ENCODE peak calls at places on chromosomes 2 and 18, in six cellular contexts. Y is breast epithelium, K is caudate nucleus, Z is substantia nigra, F is left lung, R is hepatocyte. W is an unnamed sample.

GRCh38 chr2:28465148-28465885 is 30.5 kb upstream of the PLB1 start:
- DNase-seq in Y (no peak), K (no peak), Z (no peak), F (no peak), R (no peak), W (no peak)

GRCh38 chr2:181407171-181407570 is 50.0 kb upstream of the ITGA4 start:
- DNase-seq in Y (no peak), K (no peak), Z (no peak), F (no peak), R (no peak), W (no peak)

GRCh38 chr2:105517814-105518705 is 119.2 kb upstream of the FHL2 start:
- DNase-seq in Y (peak), K (peak), Z (peak), F (peak), R (no peak), W (peak)

GRCh38 chr2:75870133-75870532 is 159.4 kb upstream of the GCFC2 start:
- DNase-seq in Y (no peak), K (no peak), Z (no peak), F (no peak), R (no peak), W (no peak)

GRCh38 chr2:20539133-20539719 is 92.4 kb downstream of the RHOB start:
- DNase-seq in Y (no peak), K (no peak), Z (no peak), F (no peak), R (peak), W (no peak)

GRCh38 chr18:70493461-70493860 is 204.6 kb downstream of the SOCS6 start:
- DNase-seq in Y (no peak), K (no peak), Z (no peak), F (no peak), R (no peak), W (no peak)

GRCh38 chr18:304887-305529 is 37.2 kb upstream of the THOC1 start:
- DNase-seq in Y (no peak), K (no peak), Z (no peak), F (no peak), R (no peak), W (no peak)

GRCh38 chr2:112881217-112882000 is 29.6 kb upstream of the IL37 start:
- DNase-seq in Y (no peak), K (peak), Z (no peak), F (peak), R (no peak), W (peak)

GRCh38 chr2:72579595-72580180 is 246.1 kb downstream of the EXOC6B start:
- DNase-seq in Y (no peak), K (no peak), Z (no peak), F (no peak), R (peak), W (no peak)

GRCh38 chr2:240711701-240712100 is 20.0 kb downstream of the AQP12A start:
- DNase-seq in Y (no peak), K (no peak), Z (no peak), F (no peak), R (no peak), W (no peak)

GRCh38 chr2:30334738-30335426 is 103.5 kb downstream of the LBH start:
- DNase-seq in Y (no peak), K (no peak), Z (no peak), F (no peak), R (no peak), W (no peak)

GRCh38 chr2:40244251-40245010 is 207.5 kb downstream of the SLC8A1 start:
- DNase-seq in Y (no peak), K (peak), Z (peak), F (peak), R (peak), W (peak)
- H3K27ac ChIP-seq in Y (no peak), K (peak), Z (no peak), F (no peak), R (no peak), W (no peak)

DNA sequence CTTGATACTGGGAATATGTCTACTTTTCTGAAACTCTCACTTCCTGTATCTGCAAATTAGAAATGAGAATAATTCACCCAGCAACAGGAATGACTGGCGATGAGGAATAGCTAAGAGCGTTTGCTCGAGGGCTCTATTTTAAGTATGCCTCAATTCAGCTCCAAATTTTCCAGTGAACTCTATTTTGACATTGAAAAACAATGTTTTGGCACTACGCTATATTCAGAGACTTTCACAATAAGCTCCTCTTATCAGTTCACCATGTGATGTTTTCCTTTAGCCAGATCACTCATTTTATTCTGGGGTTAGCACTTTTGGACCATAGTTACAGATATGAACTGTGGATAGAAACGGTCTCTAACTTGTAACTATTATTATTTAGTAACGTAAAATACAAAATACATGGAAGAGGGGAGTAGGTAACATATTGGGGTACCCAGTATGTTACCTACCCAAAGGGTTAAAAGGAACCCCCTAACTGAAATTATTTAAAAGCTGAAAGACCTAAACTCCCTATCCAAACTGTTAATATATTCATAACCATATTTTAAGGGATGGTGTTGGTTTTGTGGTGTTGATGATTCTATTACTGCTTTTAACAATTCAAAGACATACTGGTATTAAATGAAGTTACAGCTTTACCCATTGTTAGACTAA is 28.1 kb downstream of the SLC40A1 start:
- DNase-seq in Y (no peak), K (no peak), Z (no peak), F (no peak), R (peak), W (no peak)
- H3K27ac ChIP-seq in Y (peak), K (peak), Z (no peak), F (no peak), R (peak), W (peak)

GRCh38 chr2:226270279-226270678 is 529.3 kb downstream of the IRS1 start:
- DNase-seq in Y (no peak), K (no peak), Z (no peak), F (no peak), R (no peak), W (no peak)

GRCh38 chr2:226273440-226273839 is 526.2 kb downstream of the IRS1 start:
- DNase-seq in Y (no peak), K (no peak), Z (no peak), F (no peak), R (no peak), W (no peak)

GRCh38 chr2:226272435-226272834 is 527.2 kb downstream of the IRS1 start:
- DNase-seq in Y (no peak), K (no peak), Z (no peak), F (no peak), R (no peak), W (no peak)

DNA sequence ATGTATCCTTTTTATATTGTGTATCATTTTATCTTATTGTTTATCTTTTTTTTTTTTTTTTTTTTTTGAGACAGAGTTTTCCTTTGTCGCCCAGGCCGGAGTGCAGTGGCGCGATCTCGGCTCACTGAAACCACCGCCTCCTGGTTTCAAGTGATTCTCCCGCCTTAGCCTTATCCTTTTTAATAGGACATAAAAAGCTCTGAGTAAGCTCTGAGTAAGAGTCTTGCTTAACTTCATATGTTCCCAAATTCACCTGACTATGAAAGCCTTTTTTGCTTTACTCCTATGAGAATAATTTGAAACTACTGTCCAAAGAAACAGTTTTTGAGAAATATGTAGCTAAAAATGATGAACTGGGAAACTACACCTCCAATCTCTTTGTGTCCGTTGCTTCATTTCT is 525.5 kb downstream of the IRS1 start:
- DNase-seq in Y (no peak), K (no peak), Z (no peak), F (no peak), R (no peak), W (no peak)
- H3K27ac ChIP-seq in Y (no peak), K (no peak), Z (no peak), F (no peak), R (no peak), W (no peak)

DNA sequence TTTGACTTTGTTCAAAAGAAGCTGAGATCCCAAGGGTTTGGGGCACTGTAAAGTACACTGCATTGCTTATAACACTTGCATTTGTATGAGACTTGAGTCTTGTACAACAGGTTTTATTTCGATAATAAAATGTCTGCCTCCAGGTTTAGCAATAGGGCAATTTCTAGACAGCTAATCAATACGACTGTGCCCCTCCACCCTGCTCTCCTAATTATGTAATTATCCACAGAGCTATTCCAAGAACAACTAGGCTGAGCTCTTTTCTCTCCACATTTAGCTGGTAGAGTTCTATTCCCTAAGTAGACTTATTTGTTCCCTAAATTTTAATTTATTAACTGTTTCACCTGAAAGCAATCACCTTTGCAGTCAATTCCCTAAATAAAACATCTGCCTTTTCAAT is 52.9 kb upstream of the LINC00305 start:
- DNase-seq in Y (no peak), K (peak), Z (no peak), F (no peak), R (no peak), W (no peak)
- H3K27ac ChIP-seq in Y (no peak), K (peak), Z (no peak), F (no peak), R (no peak), W (no peak)

GRCh38 chr18:4636957-4637356 is 181.8 kb upstream of the DLGAP1 start:
- DNase-seq in Y (no peak), K (no peak), Z (no peak), F (no peak), R (no peak), W (no peak)
- H3K27ac ChIP-seq in Y (no peak), K (no peak), Z (no peak), F (no peak), R (no peak), W (no peak)

DNA sequence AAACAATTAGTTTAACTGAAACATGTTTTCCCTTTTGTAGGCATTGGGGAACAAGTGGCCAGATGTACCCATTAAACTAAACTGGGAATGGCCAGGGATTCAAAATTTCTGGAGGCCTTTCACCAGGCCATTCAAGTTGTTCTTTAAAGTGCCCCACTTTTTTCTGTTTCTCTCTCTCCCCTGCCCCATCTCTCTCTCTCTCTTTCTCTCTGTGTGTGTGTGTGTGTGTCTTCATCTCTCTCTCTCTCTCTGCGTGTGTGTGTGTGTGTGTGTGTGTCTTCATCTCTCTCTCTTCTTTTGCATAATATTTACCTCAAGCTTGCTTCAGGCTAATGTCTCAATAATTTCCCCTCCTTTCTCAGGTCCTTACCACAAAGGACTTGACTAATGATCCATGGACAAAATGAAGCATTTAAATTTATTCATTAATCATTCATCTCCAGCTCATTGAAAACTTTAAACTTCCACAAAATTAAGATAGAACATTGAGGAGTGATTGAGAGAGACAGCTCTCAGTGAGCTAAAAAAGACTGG is 164.3 kb upstream of the KLHL14 start:
- DNase-seq in Y (no peak), K (no peak), Z (no peak), F (no peak), R (no peak), W (no peak)
- H3K27ac ChIP-seq in Y (no peak), K (no peak), Z (no peak), F (no peak), R (no peak), W (no peak)

DNA sequence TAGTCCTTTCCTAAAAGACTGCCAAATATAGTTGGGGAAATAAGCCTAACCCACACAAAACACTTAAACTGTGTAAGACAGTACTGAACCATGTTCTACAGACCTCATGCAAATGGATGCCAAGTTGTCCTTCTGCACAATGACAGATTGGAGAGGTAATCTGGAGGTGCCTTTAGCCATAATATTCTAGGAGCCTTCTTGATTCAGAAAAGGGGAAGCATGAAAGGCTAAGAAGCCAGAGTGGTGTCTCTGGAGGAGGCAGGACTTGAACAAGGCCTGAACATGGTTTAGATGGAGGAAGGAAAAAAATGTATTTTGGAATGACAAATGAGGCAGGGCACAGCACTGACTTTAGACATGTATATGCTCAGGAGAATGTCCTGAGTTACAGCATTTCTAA is 110.5 kb downstream of the ANKRD44 start:
- DNase-seq in Y (no peak), K (no peak), Z (no peak), F (no peak), R (no peak), W (no peak)
- H3K27ac ChIP-seq in Y (no peak), K (no peak), Z (no peak), F (peak), R (no peak), W (peak)

GRCh38 chr2:144083211-144083610 is 436.7 kb downstream of the ZEB2 start:
- DNase-seq in Y (no peak), K (no peak), Z (no peak), F (peak), R (no peak), W (peak)

GRCh38 chr2:144082327-144082726 is 437.6 kb downstream of the ZEB2 start:
- DNase-seq in Y (no peak), K (no peak), Z (no peak), F (no peak), R (no peak), W (no peak)

GRCh38 chr2:144084114-144084661 is 435.7 kb downstream of the ZEB2 start:
- DNase-seq in Y (no peak), K (no peak), Z (no peak), F (no peak), R (no peak), W (no peak)

GRCh38 chr2:144081272-144081671 is 438.6 kb downstream of the ZEB2 start:
- DNase-seq in Y (no peak), K (no peak), Z (no peak), F (no peak), R (no peak), W (no peak)

DNA sequence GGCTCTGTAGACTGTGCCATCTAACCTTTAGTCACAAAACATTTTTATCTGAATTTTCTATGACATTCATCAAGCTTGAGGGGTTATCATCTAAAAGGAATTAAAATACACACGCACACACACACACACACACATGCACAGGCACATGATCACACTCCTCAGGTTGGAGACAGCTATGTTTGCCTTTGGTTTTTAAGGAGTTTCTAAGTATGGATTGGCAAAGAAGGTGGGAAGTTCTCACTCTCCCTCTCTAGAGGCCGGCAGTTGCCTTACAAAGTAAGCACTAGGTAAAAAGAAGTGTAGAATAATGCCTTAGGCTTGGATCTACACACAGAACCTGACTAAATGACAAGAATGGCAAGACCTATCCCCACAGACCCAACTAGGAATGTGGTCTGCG is 437.1 kb downstream of the ZEB2 start:
- DNase-seq in Y (no peak), K (no peak), Z (no peak), F (no peak), R (no peak), W (no peak)
- H3K27ac ChIP-seq in Y (no peak), K (no peak), Z (no peak), F (no peak), R (no peak), W (no peak)

GRCh38 chr18:79275992-79276391 is 119.7 kb upstream of the NFATC1 start:
- DNase-seq in Y (no peak), K (no peak), Z (no peak), F (no peak), R (no peak), W (no peak)

GRCh38 chr18:79278896-79279295 is 116.8 kb upstream of the NFATC1 start:
- DNase-seq in Y (no peak), K (no peak), Z (no peak), F (no peak), R (no peak), W (no peak)

GRCh38 chr18:79274823-79275222 is 120.9 kb upstream of the NFATC1 start:
- DNase-seq in Y (no peak), K (no peak), Z (no peak), F (no peak), R (no peak), W (no peak)

GRCh38 chr18:79272916-79273315 is 122.8 kb upstream of the NFATC1 start:
- DNase-seq in Y (no peak), K (no peak), Z (no peak), F (no peak), R (no peak), W (no peak)

DNA sequence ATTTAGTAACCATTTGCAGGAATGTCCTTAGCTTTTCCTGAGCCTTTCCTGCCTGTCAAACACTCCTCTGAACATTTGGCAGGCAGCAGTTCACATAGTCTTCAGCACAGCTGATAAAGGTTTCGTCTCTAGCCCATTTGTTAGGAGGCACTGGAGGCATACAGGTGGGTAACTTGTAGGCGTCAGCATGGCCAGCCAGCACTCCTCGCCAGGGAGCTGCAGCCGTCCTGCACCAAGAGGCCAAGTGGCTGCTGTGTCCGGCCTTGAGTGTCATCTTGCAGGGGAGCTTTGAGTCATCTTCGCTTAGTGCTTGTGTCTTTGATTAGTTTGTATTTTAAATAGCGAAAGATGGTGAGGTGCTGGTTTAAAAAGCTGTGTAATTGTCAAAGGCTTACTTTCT is 120.3 kb upstream of the NFATC1 start:
- DNase-seq in Y (no peak), K (no peak), Z (no peak), F (no peak), R (no peak), W (no peak)
- H3K27ac ChIP-seq in Y (no peak), K (no peak), Z (no peak), F (no peak), R (no peak), W (no peak)

GRCh38 chr2:121065239-121065638 is 219.8 kb downstream of the TFCP2L1 start:
- DNase-seq in Y (no peak), K (no peak), Z (no peak), F (no peak), R (no peak), W (no peak)
- H3K27ac ChIP-seq in Y (no peak), K (no peak), Z (no peak), F (no peak), R (no peak), W (no peak)